ENCODE peak calls at places on chromosomes 4 and X, in nine cellular contexts. K is BJ, O is bronchial epithelial cell, C is fibroblast of mammary gland, X is RWPE1, F is right lobe of liver, Z is A549, P is ovary, J is thyroid gland. U is an unnamed sample.

GRCh38 chr4:164229255-164229654 is 524.7 kb upstream of the SMIM31 start:
- DNase-seq in K (no peak), O (no peak), C (no peak), X (no peak), F (no peak), Z (no peak), P (no peak), J (no peak), U (no peak)

GRCh38 chrX:24495700-24496099 is 30.6 kb downstream of the PDK3 start:
- DNase-seq in K (no peak), O (no peak), C (no peak), X (no peak), F (no peak), Z (no peak), P (no peak), J (no peak), U (no peak)

GRCh38 chr4:6241062-6241845 is 28.4 kb upstream of the WFS1 start:
- DNase-seq in K (no peak), O (no peak), C (no peak), X (no peak), F (peak; percentile 37), Z (no peak), P (no peak), J (no peak), U (no peak)

GRCh38 chr4:28014469-28014868 is 1153.8 kb downstream of the STIM2 start:
- DNase-seq in K (no peak), O (no peak), C (no peak), X (no peak), F (no peak), Z (no peak), P (no peak), J (no peak), U (no peak)

GRCh38 chr4:186900980-186901379 is 177.3 kb upstream of the FAT1 start:
- DNase-seq in K (no peak), O (no peak), C (no peak), X (no peak), F (peak; percentile 78), Z (peak; percentile 8), P (no peak), J (no peak), U (no peak)

GRCh38 chr4:55758570-55758969 is 61.0 kb upstream of the EXOC1L start:
- DNase-seq in K (no peak), O (no peak), C (peak; percentile 11), X (no peak), F (no peak), Z (no peak), P (no peak), J (no peak), U (no peak)

GRCh38 chr4:26568446-26568994 is 15.4 kb upstream of the TBC1D19 start:
- DNase-seq in K (peak; percentile 97), O (peak; percentile 81), C (peak; percentile 91), X (peak; percentile 57), F (no peak), Z (peak; percentile 53), P (no peak), J (no peak), U (no peak)

GRCh38 chrX:11113731-11114130 is 2.6 kb downstream of the HCCS start:
- DNase-seq in K (no peak), O (no peak), C (no peak), X (no peak), F (no peak), Z (no peak), P (no peak), J (no peak), U (no peak)

GRCh38 chrX:15107367-15107988 is 162.4 kb downstream of the ASB9 start:
- DNase-seq in K (no peak), O (peak; percentile 7), C (no peak), X (no peak), F (no peak), Z (peak; percentile 18), P (no peak), J (no peak), U (no peak)

GRCh38 chr4:6546681-6547447 is 28.1 kb upstream of the MAN2B2 start:
- DNase-seq in K (no peak), O (peak; percentile 39), C (peak; percentile 71), X (peak; percentile 56), F (no peak), Z (peak; percentile 75), P (no peak), J (peak; percentile 42), U (peak; percentile 56)

GRCh38 chr4:78954048-78954666 is 14.9 kb upstream of the PAQR3 start:
- DNase-seq in K (no peak), O (peak; percentile 20), C (peak; percentile 11), X (no peak), F (no peak), Z (peak; percentile 12), P (no peak), J (no peak), U (no peak)

GRCh38 chrX:125090046-125090445 is 229.6 kb upstream of the TEX13C start:
- DNase-seq in K (no peak), O (peak; percentile 4), C (no peak), X (no peak), F (no peak), Z (peak; percentile 4), P (no peak), J (no peak), U (no peak)

GRCh38 chrX:17377047-17377692 is 2.2 kb downstream of the NHS start:
- DNase-seq in K (no peak), O (peak; percentile 63), C (peak; percentile 53), X (peak; percentile 34), F (peak; percentile 52), Z (peak; percentile 86), P (peak; percentile 37), J (peak; percentile 48), U (no peak)

GRCh38 chr4:103634236-103634635 is 85.5 kb downstream of the TACR3 start:
- DNase-seq in K (no peak), O (peak; percentile 8), C (peak; percentile 2), X (peak; percentile 1), F (no peak), Z (peak; percentile 1), P (no peak), J (no peak), U (no peak)

GRCh38 chr4:30436394-30436793 is 283.8 kb upstream of the PCDH7 start:
- DNase-seq in K (no peak), O (no peak), C (no peak), X (no peak), F (no peak), Z (no peak), P (no peak), J (no peak), U (no peak)
- TF ChIP-seq CTCF in K (no peak), O (no peak), C (no peak), X (no peak), F (no peak), Z (no peak), P (no peak), J (no peak), U (no peak)

GRCh38 chr4:76905521-76905920 is 7.6 kb upstream of the SOWAHB start:
- DNase-seq in K (peak; percentile 62), O (no peak), C (no peak), X (no peak), F (no peak), Z (no peak), P (no peak), J (no peak), U (no peak)

GRCh38 chr4:76898385-76898692 is 395 bp upstream of the SOWAHB start:
- DNase-seq in K (no peak), O (no peak), C (no peak), X (no peak), F (no peak), Z (no peak), P (no peak), J (no peak), U (no peak)

GRCh38 chr4:76904646-76905190 is 6.8 kb upstream of the SOWAHB start:
- DNase-seq in K (no peak), O (peak; percentile 78), C (no peak), X (no peak), F (no peak), Z (no peak), P (no peak), J (no peak), U (no peak)

GRCh38 chr4:76898949-76899640 is 1.2 kb upstream of the SOWAHB start:
- DNase-seq in K (no peak), O (peak; percentile 79), C (no peak), X (no peak), F (no peak), Z (no peak), P (no peak), J (no peak), U (no peak)

DNA sequence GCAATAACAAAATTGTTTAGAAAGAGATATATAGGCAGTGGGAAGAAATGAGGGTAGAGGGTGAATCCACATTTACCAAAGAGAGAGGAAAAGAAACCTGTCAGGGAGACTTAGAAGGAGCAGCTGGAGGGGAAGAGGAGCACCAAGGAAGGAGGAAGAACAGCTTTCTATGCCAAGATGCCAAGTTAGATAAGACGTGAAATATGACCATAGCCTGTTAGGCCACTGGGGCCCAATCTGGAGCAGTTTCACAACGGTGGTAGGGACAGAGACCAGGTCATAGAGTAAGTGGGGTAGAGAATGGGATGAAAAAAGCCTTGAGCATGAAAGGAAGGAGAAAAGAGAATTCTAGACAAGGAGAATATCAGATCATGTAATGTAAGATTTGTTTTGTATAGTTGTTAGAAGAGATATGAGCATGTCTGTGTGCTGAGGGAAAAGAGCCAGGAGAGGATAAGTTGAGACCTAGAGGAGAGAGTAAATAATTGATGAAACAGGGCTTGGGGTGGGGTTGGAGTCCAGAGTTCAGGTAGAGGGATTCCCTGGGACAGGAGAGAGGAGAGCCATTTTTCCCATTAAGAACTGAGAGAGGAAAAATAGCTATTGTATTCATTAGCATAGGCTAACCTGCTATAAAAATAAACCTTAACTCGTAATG is 4.4 kb upstream of the SOWAHB start:
- DNase-seq in K (no peak), O (no peak), C (no peak), X (no peak), F (no peak), Z (no peak), P (no peak), J (no peak), U (no peak)
- TF ChIP-seq CTCF in K (no peak), O (no peak), C (no peak), X (no peak), F (no peak), Z (no peak), P (no peak), J (no peak), U (no peak)

DNA sequence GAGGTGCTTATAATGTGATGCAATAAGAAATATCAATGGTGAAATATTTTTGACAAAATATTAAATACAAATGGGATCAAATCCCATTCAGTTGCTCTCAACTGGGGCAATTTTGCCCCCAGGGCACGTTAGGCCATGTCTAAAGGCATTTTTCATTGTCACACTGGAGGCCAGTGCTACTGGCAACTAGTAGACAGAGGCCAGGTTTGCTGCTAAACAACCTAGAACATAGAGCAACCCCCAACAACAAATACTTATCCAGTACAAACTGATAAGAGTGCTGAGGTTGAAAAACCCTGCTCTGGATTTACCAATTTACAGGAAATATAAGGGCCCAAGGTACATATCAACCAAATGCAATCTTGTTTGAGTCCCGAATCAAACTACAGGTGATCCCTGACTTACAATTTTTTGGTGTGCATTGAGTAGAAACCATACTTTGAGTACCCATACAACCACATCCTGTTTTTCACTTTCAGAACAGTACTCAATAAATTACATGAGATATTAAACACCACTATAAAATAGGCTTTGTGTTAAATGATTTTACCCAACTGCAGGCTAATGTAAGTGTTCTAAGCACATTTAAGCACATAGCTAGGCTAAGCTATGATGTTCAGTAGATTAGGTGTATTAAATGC is 237.5 kb downstream of the HNRNPD start:
- DNase-seq in K (no peak), O (no peak), C (no peak), X (no peak), F (no peak), Z (no peak), P (no peak), J (no peak), U (no peak)
- TF ChIP-seq CTCF in K (no peak), O (no peak), C (no peak), X (no peak), F (no peak), Z (no peak), P (no peak), J (no peak), U (no peak)

GRCh38 chr4:41258783-41259182 is 2.1 kb downstream of the UCHL1 start:
- DNase-seq in K (peak; percentile 45), O (peak; percentile 52), C (peak; percentile 81), X (peak; percentile 42), F (no peak), Z (peak; percentile 70), P (peak; percentile 21), J (peak; percentile 61), U (no peak)
- TF ChIP-seq CTCF in K (peak; percentile 71), O (peak; percentile 45), C (peak; percentile 56), X (peak; percentile 22), F (peak; percentile 23), Z (peak; percentile 23), P (peak; percentile 15), J (peak; percentile 46), U (peak; percentile 51)

U was measured in D721Med.